ENCODE peak calls at places on chromosomes 11 and 22, in ten cellular contexts. W is fibroblast of mammary gland; Z is NCI-H1930; V is Daoy; L is fibroblast of the aortic adventitia; X is ovary; P is CD8-positive, alpha-beta memory T cell; Y is RCC 7860; E is activated T-cell treated with anti-CD3 and anti-CD28 coated beads, Interleukin-2, amount 50 U/mL, for 24 hours; U is CD4-positive, alpha-beta memory T cell. I is an unnamed sample.

GRCh38 chr22:42389137-42389536 is 43.1 kb downstream of the NFAM1 start:
- DNase-seq in W (no peak), Z (no peak), V (no peak), L (no peak), X (no peak), P (no peak), Y (no peak), E (no peak), U (no peak), I (no peak)

GRCh38 chr11:61671527-61671926 is 8.7 kb upstream of the DAGLA start:
- DNase-seq in W (no peak), Z (peak), V (no peak), L (no peak), X (no peak), P (no peak), Y (no peak), E (no peak), U (no peak), I (no peak)

GRCh38 chr11:13031349-13031748 is 22.2 kb downstream of the RASSF10 start:
- DNase-seq in W (no peak), Z (no peak), V (no peak), L (no peak), X (no peak), P (no peak), Y (no peak), E (no peak), U (no peak), I (no peak)

GRCh38 chr11:2465201-2466068 is 20.6 kb downstream of the KCNQ1 start:
- DNase-seq in W (no peak), Z (no peak), V (no peak), L (no peak), X (no peak), P (no peak), Y (no peak), E (no peak), U (no peak), I (no peak)

GRCh38 chr22:40463727-40464126 is 93.3 kb downstream of the SGSM3 start:
- DNase-seq in W (no peak), Z (no peak), V (no peak), L (no peak), X (no peak), P (no peak), Y (no peak), E (no peak), U (peak), I (no peak)

GRCh38 chr11:69307421-69307820 is 13.5 kb downstream of the MYEOV start:
- DNase-seq in W (no peak), Z (no peak), V (no peak), L (no peak), X (no peak), P (no peak), Y (no peak), E (no peak), U (no peak), I (no peak)

GRCh38 chr22:28207281-28208030 is 288.4 kb upstream of the PITPNB start:
- DNase-seq in W (peak), Z (no peak), V (no peak), L (peak), X (no peak), P (no peak), Y (no peak), E (no peak), U (no peak), I (no peak)

GRCh38 chr11:68914761-68915160 is 11.1 kb downstream of the IGHMBP2 start:
- DNase-seq in W (no peak), Z (no peak), V (no peak), L (no peak), X (no peak), P (no peak), Y (no peak), E (no peak), U (no peak), I (no peak)

GRCh38 chr11:59667812-59668187 is 1.0 kb downstream of the PATL1 start:
- DNase-seq in W (no peak), Z (no peak), V (no peak), L (no peak), X (no peak), P (no peak), Y (no peak), E (no peak), U (no peak), I (no peak)

GRCh38 chr11:9687736-9688494 is 24.0 kb downstream of the SWAP70 start:
- DNase-seq in W (no peak), Z (no peak), V (no peak), L (peak), X (peak), P (no peak), Y (no peak), E (no peak), U (no peak), I (peak)

GRCh38 chr11:65298131-65298535 is 16.5 kb upstream of the CDC42EP2 start:
- DNase-seq in W (peak), Z (no peak), V (no peak), L (peak), X (peak), P (no peak), Y (no peak), E (no peak), U (no peak), I (no peak)

GRCh38 chr11:28049338-28050216 is 58.4 kb downstream of the KIF18A start:
- DNase-seq in W (peak), Z (no peak), V (peak), L (peak), X (no peak), P (no peak), Y (peak), E (no peak), U (no peak), I (peak)

GRCh38 chr11:130428271-130428670 is at the start of gene ADAMTS8:
- DNase-seq in W (no peak), Z (no peak), V (no peak), L (no peak), X (no peak), P (no peak), Y (no peak), E (no peak), U (no peak), I (no peak)

GRCh38 chr11:113148076-113148475 is 166.3 kb upstream of the TTC12 start:
- DNase-seq in W (no peak), Z (no peak), V (no peak), L (no peak), X (no peak), P (no peak), Y (no peak), E (no peak), U (no peak), I (no peak)

GRCh38 chr11:73950869-73951710 is at the start of gene DNAJB13:
- DNase-seq in W (peak), Z (no peak), V (peak), L (peak), X (no peak), P (no peak), Y (peak), E (no peak), U (no peak), I (peak)

GRCh38 chr11:2942447-2942846 is 13.2 kb upstream of the PHLDA2 start:
- DNase-seq in W (no peak), Z (no peak), V (no peak), L (no peak), X (no peak), P (no peak), Y (no peak), E (no peak), U (no peak), I (no peak)

GRCh38 chr11:61532136-61533038 is 23.8 kb downstream of the LRRC10B start:
- DNase-seq in W (peak), Z (peak), V (peak), L (peak), X (no peak), P (peak), Y (peak), E (peak), U (peak), I (no peak)

GRCh38 chr11:110971110-110971509 is 258.9 kb upstream of the ARHGAP20 start:
- DNase-seq in W (peak), Z (no peak), V (no peak), L (peak), X (no peak), P (no peak), Y (no peak), E (no peak), U (no peak), I (peak)

GRCh38 chr22:35258144-35258988 is 1.1 kb downstream of the HMGXB4 start:
- DNase-seq in W (peak), Z (no peak), V (peak), L (peak), X (no peak), P (no peak), Y (no peak), E (no peak), U (no peak), I (peak)

GRCh38 chr11:3222003-3222855 is 3.6 kb upstream of the MRGPRG start:
- DNase-seq in W (no peak), Z (no peak), V (no peak), L (no peak), X (peak), P (no peak), Y (no peak), E (no peak), U (no peak), I (no peak)

GRCh38 chr11:101022256-101022655 is 107.4 kb downstream of the PGR start:
- DNase-seq in W (no peak), Z (no peak), V (no peak), L (no peak), X (no peak), P (no peak), Y (no peak), E (no peak), U (no peak), I (no peak)

GRCh38 chr11:110972640-110973039 is 260.4 kb upstream of the ARHGAP20 start:
- DNase-seq in W (peak), Z (no peak), V (no peak), L (peak), X (no peak), P (no peak), Y (no peak), E (no peak), U (no peak), I (peak)

GRCh38 chr11:94586978-94587377 is 19.8 kb downstream of the PIWIL4 start:
- DNase-seq in W (no peak), Z (no peak), V (no peak), L (no peak), X (no peak), P (no peak), Y (no peak), E (no peak), U (no peak), I (no peak)

GRCh38 chr11:111983187-111983986 is 41.8 kb upstream of the DLAT start:
- DNase-seq in W (no peak), Z (no peak), V (no peak), L (no peak), X (no peak), P (no peak), Y (no peak), E (no peak), U (no peak), I (peak)

GRCh38 chr22:47300698-47301405 is 538.4 kb downstream of the TBC1D22A start:
- DNase-seq in W (no peak), Z (no peak), V (no peak), L (no peak), X (no peak), P (no peak), Y (no peak), E (no peak), U (no peak), I (no peak)

GRCh38 chr11:69467646-69468045 is 13.8 kb upstream of the LINC01488 start:
- DNase-seq in W (no peak), Z (no peak), V (no peak), L (no peak), X (no peak), P (no peak), Y (no peak), E (no peak), U (no peak), I (no peak)

GRCh38 chr11:68010058-68011041 is at the start of gene ALDH3B1:
- DNase-seq in W (peak), Z (no peak), V (peak), L (peak), X (peak), P (no peak), Y (peak), E (no peak), U (no peak), I (peak)

GRCh38 chr22:36191106-36191836 is 10.3 kb downstream of the APOL4 start:
- DNase-seq in W (peak), Z (no peak), V (no peak), L (peak), X (peak), P (no peak), Y (no peak), E (no peak), U (no peak), I (no peak)

GRCh38 chr11:125025968-125026367 is 37.1 kb upstream of the SLC37A2 start:
- DNase-seq in W (no peak), Z (no peak), V (no peak), L (no peak), X (no peak), P (no peak), Y (no peak), E (no peak), U (no peak), I (no peak)

GRCh38 chr11:60706931-60707330 is 7.5 kb downstream of the MS4A8 start:
- DNase-seq in W (no peak), Z (no peak), V (no peak), L (no peak), X (no peak), P (no peak), Y (no peak), E (no peak), U (no peak), I (no peak)